ENCODE peak calls at places on chromosomes 3 and 15, in six cellular contexts. E is foreskin fibroblast, R is upper lobe of right lung, U is WTC11, C is fibroblast of lung, S is body of pancreas. Z is an unnamed sample.

GRCh38 chr3:135779024-135779423 is 186.5 kb upstream of the PPP2R3A start:
- DNase-seq in E (no peak), R (no peak), U (no peak), C (no peak), S (no peak), Z (no peak)

GRCh38 chr3:55169161-55169560 is 241.3 kb upstream of the LRTM1 start:
- DNase-seq in E (no peak), R (no peak), U (no peak), C (no peak), S (no peak), Z (no peak)

GRCh38 chr15:74196175-74196574 is 6.4 kb downstream of the STRA6 start:
- DNase-seq in E (peak; percentile 90), R (no peak), U (no peak), C (peak; percentile 99), S (peak; percentile 44), Z (no peak)

GRCh38 chr15:78752492-78753358 is 58.5 kb downstream of the ADAMTS7 start:
- DNase-seq in E (no peak), R (no peak), U (no peak), C (no peak), S (no peak), Z (no peak)

GRCh38 chr3:6921041-6921440 is 60.1 kb downstream of the GRM7 start:
- DNase-seq in E (no peak), R (no peak), U (no peak), C (peak; percentile 89), S (peak; percentile 67), Z (no peak)

GRCh38 chr3:60809857-60810256 is 441.4 kb downstream of the FHIT start:
- DNase-seq in E (peak; percentile 11), R (no peak), U (no peak), C (peak; percentile 15), S (no peak), Z (no peak)

GRCh38 chr3:71726106-71726505 is 904 bp upstream of the EIF4E3 start:
- DNase-seq in E (no peak), R (no peak), U (no peak), C (no peak), S (no peak), Z (no peak)

GRCh38 chr3:53145109-53146077 is 15.2 kb upstream of the RFT1 start:
- DNase-seq in E (peak; percentile 58), R (no peak), U (no peak), C (no peak), S (peak; percentile 73), Z (no peak)

GRCh38 chr3:56693750-56694149 is 10.7 kb upstream of the TASOR start:
- DNase-seq in E (no peak), R (no peak), U (no peak), C (no peak), S (peak; percentile 66), Z (no peak)

GRCh38 chr3:187678869-187679268 is 8.7 kb upstream of the SST start:
- DNase-seq in E (peak; percentile 86), R (no peak), U (peak; percentile 68), C (peak; percentile 52), S (peak; percentile 45), Z (no peak)

GRCh38 chr3:8366214-8366613 is 135.4 kb upstream of the LMCD1 start:
- DNase-seq in E (no peak), R (no peak), U (no peak), C (peak; percentile 9), S (no peak), Z (no peak)

GRCh38 chr3:8301977-8302589 is 199.5 kb upstream of the LMCD1 start:
- DNase-seq in E (peak; percentile 79), R (no peak), U (no peak), C (peak; percentile 46), S (no peak), Z (no peak)

GRCh38 chr15:32824777-32825176 is 107.0 kb downstream of the GREM1 start:
- DNase-seq in E (peak; percentile 90), R (no peak), U (no peak), C (peak; percentile 97), S (no peak), Z (no peak)

GRCh38 chr3:70358978-70359580 is 46.6 kb upstream of the MDFIC2 start:
- DNase-seq in E (peak; percentile 31), R (no peak), U (no peak), C (peak; percentile 20), S (peak; percentile 34), Z (no peak)

GRCh38 chr15:59995568-59996349 is 8.4 kb upstream of the FOXB1 start:
- DNase-seq in E (no peak), R (no peak), U (no peak), C (no peak), S (no peak), Z (no peak)

GRCh38 chr15:88016373-88016772 is 240.2 kb downstream of the NTRK3 start:
- DNase-seq in E (no peak), R (no peak), U (no peak), C (no peak), S (no peak), Z (no peak)

DNA sequence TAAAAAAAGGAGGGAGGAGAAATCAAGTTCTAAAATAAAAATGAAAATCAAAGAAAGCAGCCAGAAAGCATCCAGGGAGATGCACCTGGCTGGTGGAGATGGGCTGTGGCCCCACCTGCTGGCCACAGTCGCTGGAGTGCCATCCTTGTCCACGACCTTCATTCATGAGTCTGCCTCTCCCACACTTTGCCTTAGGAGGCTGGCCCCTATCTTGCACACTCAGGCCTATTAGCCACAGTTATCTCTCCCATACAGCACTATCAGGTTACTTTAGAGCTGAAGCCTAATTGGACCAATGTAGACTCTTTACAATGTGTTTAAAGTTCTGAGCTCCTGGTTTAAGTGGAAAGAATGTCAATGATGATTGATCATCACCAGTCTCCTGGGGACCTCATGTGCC is 392.0 kb upstream of the RORA start:
- DNase-seq in E (peak; percentile 17), R (no peak), U (peak; percentile 57), C (no peak), S (peak; percentile 12), Z (no peak)
- TF ChIP-seq CTCF in E (peak; percentile 24), R (peak; percentile 39), U (peak; percentile 65), C (peak; percentile 11), S (peak; percentile 39), Z (no peak)

DNA sequence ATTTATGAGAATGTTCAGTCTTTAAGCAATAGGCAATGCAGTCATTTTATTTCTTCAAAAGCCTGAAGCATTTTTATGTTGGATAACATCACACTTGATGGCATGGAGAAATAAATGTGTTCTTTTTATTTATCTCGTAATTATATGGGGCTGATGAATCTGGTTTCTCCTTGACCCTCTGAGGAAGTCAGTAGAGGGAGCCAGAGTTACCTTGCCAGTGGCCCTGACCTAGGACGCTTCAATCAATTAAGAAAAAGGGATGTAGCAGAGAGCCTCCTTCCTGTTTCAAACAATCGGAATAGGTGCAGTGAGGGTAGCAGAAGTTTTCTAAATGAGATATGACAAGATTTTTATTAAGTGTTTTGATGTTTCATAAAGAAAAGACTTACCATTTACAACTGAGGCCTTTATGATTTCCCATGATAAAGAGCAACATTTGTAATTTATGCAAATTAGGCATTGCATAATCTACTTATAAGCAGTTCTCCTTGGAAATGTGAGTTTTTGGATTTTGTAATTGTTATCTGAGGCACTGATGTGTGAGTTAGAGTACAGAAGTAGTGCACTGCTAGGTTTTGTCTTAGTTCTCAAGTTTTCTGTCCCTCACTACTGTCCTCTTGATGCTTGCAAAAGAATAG is 129.1 kb downstream of the RAP2B start:
- DNase-seq in E (peak; percentile 67), R (no peak), U (no peak), C (peak; percentile 15), S (no peak), Z (no peak)
- TF ChIP-seq CTCF in E (peak; percentile 50), R (peak; percentile 57), U (no peak), C (peak; percentile 50), S (no peak), Z (no peak)

GRCh38 chr3:82329300-82329699 is 567.9 kb upstream of the GBE1 start:
- DNase-seq in E (peak; percentile 4), R (no peak), U (no peak), C (no peak), S (no peak), Z (no peak)
- TF ChIP-seq CTCF in E (peak; percentile 4), R (peak; percentile 25), U (peak; percentile 17), C (no peak), S (no peak), Z (no peak)

GRCh38 chr3:177359601-177360357 is 162.5 kb upstream of the TBL1XR1 start:
- DNase-seq in E (peak; percentile 98), R (peak; percentile 96), U (peak; percentile 96), C (peak; percentile 99), S (peak; percentile 98), Z (peak; percentile 96)
- TF ChIP-seq CTCF in E (no peak), R (no peak), U (no peak), C (no peak), S (peak; percentile 9), Z (no peak)

GRCh38 chr3:141365206-141365605 is 3.1 kb upstream of the ZBTB38 start:
- DNase-seq in E (no peak), R (no peak), U (no peak), C (no peak), S (no peak), Z (no peak)

GRCh38 chr3:141367038-141367730 is 1.1 kb upstream of the ZBTB38 start:
- DNase-seq in E (peak; percentile 100), R (no peak), U (no peak), C (peak; percentile 100), S (peak; percentile 28), Z (peak; percentile 78)

GRCh38 chr3:141368062-141368924 is at the start of gene ZBTB38:
- DNase-seq in E (peak; percentile 98), R (peak; percentile 95), U (peak; percentile 76), C (peak; percentile 96), S (peak; percentile 88), Z (peak; percentile 98)

GRCh38 chr3:141368925-141369794 is 856 bp downstream of the ZBTB38 start:
- DNase-seq in E (peak; percentile 45), R (no peak), U (no peak), C (peak; percentile 86), S (no peak), Z (no peak)

GRCh38 chr3:141366285-141367037 is 1.8 kb upstream of the ZBTB38 start:
- DNase-seq in E (peak; percentile 94), R (peak; percentile 70), U (no peak), C (peak; percentile 99), S (peak; percentile 79), Z (no peak)
- TF ChIP-seq CTCF in E (peak; percentile 8), R (no peak), U (no peak), C (peak; percentile 8), S (no peak), Z (no peak)